ENCODE peak calls at places on chromosomes 13 and 19, in four cellular contexts. S is neuronal stem cell, C is HS-27A, W is KBM-7. B is an unnamed sample.

GRCh38 chr13:50911051-50911690 is 1.6 kb downstream of the RNASEH2B start:
- DNase-seq in S (peak; percentile 15), C (no peak), W (peak; percentile 38), B (no peak)

GRCh38 chr13:52411629-52412028 is 5.7 kb upstream of the THSD1 start:
- DNase-seq in S (no peak), C (no peak), W (no peak), B (no peak)

GRCh38 chr13:22047082-22047784 is 376.4 kb downstream of the FGF9 start:
- DNase-seq in S (no peak), C (no peak), W (no peak), B (no peak)

GRCh38 chr13:59843040-59843439 is 320.7 kb downstream of the DIAPH3 start:
- DNase-seq in S (no peak), C (no peak), W (no peak), B (no peak)

GRCh38 chr19:3670258-3670795 is 29.9 kb downstream of the PIP5K1C start:
- DNase-seq in S (no peak), C (no peak), W (no peak), B (no peak)

GRCh38 chr13:98490195-98490771 is 86.6 kb downstream of the STK24 start:
- DNase-seq in S (no peak), C (no peak), W (no peak), B (no peak)

GRCh38 chr13:46295531-46296464 is 84.1 kb downstream of the LRRC63 start:
- DNase-seq in S (no peak), C (no peak), W (peak; percentile 60), B (no peak)

GRCh38 chr13:93296584-93296983 is 70.0 kb downstream of the GPC6 start:
- DNase-seq in S (no peak), C (no peak), W (no peak), B (no peak)

GRCh38 chr19:30224689-30225606 is 147.2 kb upstream of the ZNF536 start:
- DNase-seq in S (no peak), C (no peak), W (peak; percentile 25), B (no peak)

GRCh38 chr13:29763426-29764180 is 86.8 kb downstream of the UBL3 start:
- DNase-seq in S (no peak), C (no peak), W (no peak), B (no peak)

GRCh38 chr19:2116507-2116906 is 19.8 kb downstream of the IZUMO4 start:
- DNase-seq in S (no peak), C (no peak), W (no peak), B (no peak)

GRCh38 chr13:40787062-40787461 is 2.3 kb upstream of the SLC25A15 start:
- DNase-seq in S (no peak), C (no peak), W (no peak), B (no peak)

GRCh38 chr19:36008336-36008978 is at the start of gene SYNE4:
- DNase-seq in S (no peak), C (no peak), W (no peak), B (no peak)

GRCh38 chr13:94662274-94662945 is 49.9 kb downstream of the SOX21 start:
- DNase-seq in S (no peak), C (no peak), W (peak; percentile 33), B (no peak)

GRCh38 chr19:47778954-47779351 is 450 bp downstream of the SELENOW start:
- DNase-seq in S (no peak), C (no peak), W (no peak), B (no peak)

B was measured in glomerular endothelial cell.